ENCODE peak calls at places on chromosome 12, in four cellular contexts. U, E, Y and T are unnamed samples.

GRCh38 chr12:30882706-30883105 is 43.8 kb upstream of the TSPAN11 start:
- DNase-seq in E (no peak), Y (no peak), U (no peak), T (no peak)

GRCh38 chr12:17609152-17609551 is 480.8 kb downstream of the RERGL start:
- DNase-seq in E (no peak), Y (no peak), U (no peak), T (no peak)

GRCh38 chr12:65019696-65020095 is 101.4 kb downstream of the WIF1 start:
- DNase-seq in Y (no peak), U (no peak), E (no peak), T (no peak)

GRCh38 chr12:44240186-44240585 is 404.3 kb downstream of the TMEM117 start:
- DNase-seq in U (no peak), Y (no peak), E (no peak), T (no peak)

GRCh38 chr12:90045559-90045958 is 336.9 kb upstream of the ATP2B1 start:
- DNase-seq in E (no peak), U (no peak), Y (no peak), T (no peak)

GRCh38 chr12:76391461-76391860 is 43.2 kb upstream of the BBS10 start:
- DNase-seq in U (no peak), Y (no peak), E (no peak), T (no peak)

GRCh38 chr12:131565256-131566005 is 145.5 kb upstream of the SFSWAP start:
- DNase-seq in Y (no peak), U (no peak), E (no peak), T (no peak)

GRCh38 chr12:69008510-69008909 is 75.5 kb upstream of the CPM start:
- DNase-seq in Y (no peak), E (no peak), U (no peak), T (no peak)

GRCh38 chr12:55707841-55708694 is at the start of gene ITGA7:
- DNase-seq in Y (no peak), E (peak), U (no peak), T (peak)

GRCh38 chr12:14710632-14711324 is 14.4 kb upstream of the GUCY2C start:
- DNase-seq in E (no peak), Y (no peak), U (no peak), T (no peak)

GRCh38 chr12:18158774-18159557 is 69.0 kb upstream of the RERGL start:
- DNase-seq in U (no peak), Y (peak), E (peak), T (peak)

GRCh38 chr12:102879144-102879763 is 37.8 kb downstream of the PAH start:
- DNase-seq in Y (no peak), U (peak), E (peak), T (peak)

GRCh38 chr12:47776471-47777143 is 3.6 kb downstream of the SLC48A1 start:
- DNase-seq in U (no peak), Y (no peak), E (peak), T (no peak)

GRCh38 chr12:8639936-8640335 is 22.7 kb downstream of the MFAP5 start:
- DNase-seq in U (no peak), Y (no peak), E (no peak), T (no peak)

GRCh38 chr12:116587270-116587669 is 28.1 kb downstream of the MAP1LC3B2 start:
- DNase-seq in E (no peak), U (no peak), Y (no peak), T (no peak)

GRCh38 chr12:115407036-115407435 is 723.1 kb upstream of the TBX3 start:
- DNase-seq in U (no peak), E (no peak), Y (no peak), T (no peak)

GRCh38 chr12:90111646-90112565 is 403.3 kb upstream of the ATP2B1 start:
- DNase-seq in U (no peak), E (no peak), Y (no peak), T (no peak)

GRCh38 chr12:112261559-112261958 is 120.7 kb downstream of the HECTD4 start:
- DNase-seq in U (peak), Y (peak), E (peak), T (peak)

GRCh38 chr12:2268478-2269286 is 215.9 kb downstream of the CACNA1C start:
- DNase-seq in Y (no peak), E (no peak), U (no peak), T (no peak)

GRCh38 chr12:15212877-15213276 is 8.3 kb downstream of the RERG start:
- DNase-seq in Y (no peak), E (no peak), U (no peak), T (no peak)

GRCh38 chr12:121767525-121768016 is 25.9 kb downstream of the RHOF start:
- DNase-seq in E (no peak), Y (no peak), U (no peak), T (peak)

GRCh38 chr12:77118696-77119095 is 53.3 kb upstream of the E2F7 start:
- DNase-seq in Y (no peak), U (no peak), E (no peak), T (no peak)

GRCh38 chr12:28497889-28498411 is 307.7 kb downstream of the CCDC91 start:
- DNase-seq in E (no peak), Y (no peak), U (peak), T (no peak)

GRCh38 chr12:2487278-2487677 is 307.5 kb upstream of the FKBP4 start:
- DNase-seq in E (no peak), U (no peak), Y (no peak), T (no peak)

GRCh38 chr12:111598637-111599458 is at the start of gene ATXN2:
- DNase-seq in U (no peak), E (peak), Y (no peak), T (peak)

GRCh38 chr12:127943481-127944210 is 323.3 kb upstream of the TMEM132C start:
- DNase-seq in Y (no peak), E (peak), U (no peak), T (no peak)

GRCh38 chr12:127260531-127260930 is 1006.4 kb upstream of the TMEM132C start:
- DNase-seq in U (no peak), Y (no peak), E (no peak), T (no peak)

GRCh38 chr12:13851828-13852227 is 129.6 kb downstream of the GRIN2B start:
- DNase-seq in E (no peak), U (no peak), Y (no peak), T (no peak)

GRCh38 chr12:50925342-50925651 is 27.0 kb upstream of the HIGD1C start:
- DNase-seq in E (peak), Y (no peak), U (no peak), T (no peak)

GRCh38 chr12:92032101-92032500 is 113.5 kb downstream of the BTG1 start:
- DNase-seq in E (no peak), Y (no peak), U (no peak), T (no peak)

GRCh38 chr12:92030618-92031017 is 115.0 kb downstream of the BTG1 start:
- DNase-seq in E (peak), U (no peak), Y (no peak), T (no peak)

GRCh38 chr12:92028039-92028709 is 117.5 kb downstream of the BTG1 start:
- DNase-seq in E (no peak), Y (no peak), U (no peak), T (no peak)

GRCh38 chr12:92029136-92029535 is 116.5 kb downstream of the BTG1 start:
- DNase-seq in Y (no peak), E (no peak), U (no peak), T (no peak)

DNA sequence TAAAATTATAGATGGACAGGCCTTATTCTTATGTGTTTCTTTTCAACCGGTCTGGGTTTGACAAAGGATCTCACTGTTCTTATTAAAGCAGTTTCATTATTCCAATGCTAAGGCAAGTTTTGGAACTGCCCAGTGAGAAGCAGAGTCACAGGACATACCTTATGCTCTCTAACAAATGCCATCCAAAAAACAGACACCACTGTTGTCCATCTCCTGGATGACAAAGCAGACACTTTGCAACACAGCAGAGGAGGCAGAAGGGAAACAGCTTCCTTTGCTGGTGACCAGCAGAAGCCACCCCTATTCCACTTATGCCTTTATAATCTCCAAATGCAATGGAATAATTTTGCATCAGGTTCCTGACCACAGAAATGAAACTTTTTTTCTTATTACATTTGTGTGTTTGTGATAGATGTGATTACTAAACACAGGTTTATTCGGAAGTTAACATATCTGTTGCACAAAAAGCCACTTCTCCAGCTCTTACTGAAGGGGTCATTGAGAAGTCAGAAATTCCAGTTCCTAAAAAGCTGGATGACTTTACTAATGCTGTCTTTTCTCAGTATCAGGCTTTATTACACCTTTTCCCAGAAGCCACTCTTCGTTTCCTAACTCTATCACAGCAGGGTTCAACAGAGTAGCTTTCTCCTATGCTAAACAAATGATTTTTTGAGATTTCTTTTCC is 115.6 kb downstream of the BTG1 start:
- DNase-seq in Y (no peak), U (no peak), E (no peak), T (no peak)
- TF ChIP-seq ELF1 in Y (no peak), U (no peak), E (no peak), T (no peak)

GRCh38 chr12:40632171-40632570 is 60.1 kb upstream of the CNTN1 start:
- DNase-seq in Y (no peak), U (no peak), E (no peak), T (no peak)
- TF ChIP-seq ELF1 in Y (no peak), U (no peak), E (no peak), T (no peak)

GRCh38 chr12:12691549-12691948 is 4.4 kb downstream of the GPR19 start:
- DNase-seq in Y (no peak), U (no peak), E (no peak), T (no peak)
- TF ChIP-seq ELF1 in Y (no peak), U (no peak), E (no peak), T (no peak)

DNA sequence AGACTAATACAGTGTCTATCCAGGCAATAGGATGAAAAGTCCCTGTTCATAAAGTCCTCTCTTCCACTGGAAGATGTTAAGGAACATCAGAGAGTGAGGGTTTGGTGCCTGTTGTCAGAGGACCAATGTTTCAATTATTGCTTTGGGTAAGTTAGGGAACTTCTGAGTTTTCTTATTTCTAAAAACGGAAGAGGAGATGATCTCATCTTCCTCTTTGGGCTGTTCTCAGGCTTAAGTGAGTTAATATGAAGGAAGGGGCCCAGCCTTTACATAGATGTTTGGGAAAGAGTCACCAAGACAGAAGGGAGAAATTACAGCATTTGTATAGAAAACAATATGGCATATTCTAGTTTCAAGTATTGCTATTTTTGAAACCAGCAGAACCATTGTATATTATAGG is 68.3 kb upstream of the LRIG3 start:
- DNase-seq in U (no peak), E (no peak), Y (no peak), T (no peak)
- TF ChIP-seq ELF1 in U (no peak), E (no peak), Y (no peak), T (no peak)

DNA sequence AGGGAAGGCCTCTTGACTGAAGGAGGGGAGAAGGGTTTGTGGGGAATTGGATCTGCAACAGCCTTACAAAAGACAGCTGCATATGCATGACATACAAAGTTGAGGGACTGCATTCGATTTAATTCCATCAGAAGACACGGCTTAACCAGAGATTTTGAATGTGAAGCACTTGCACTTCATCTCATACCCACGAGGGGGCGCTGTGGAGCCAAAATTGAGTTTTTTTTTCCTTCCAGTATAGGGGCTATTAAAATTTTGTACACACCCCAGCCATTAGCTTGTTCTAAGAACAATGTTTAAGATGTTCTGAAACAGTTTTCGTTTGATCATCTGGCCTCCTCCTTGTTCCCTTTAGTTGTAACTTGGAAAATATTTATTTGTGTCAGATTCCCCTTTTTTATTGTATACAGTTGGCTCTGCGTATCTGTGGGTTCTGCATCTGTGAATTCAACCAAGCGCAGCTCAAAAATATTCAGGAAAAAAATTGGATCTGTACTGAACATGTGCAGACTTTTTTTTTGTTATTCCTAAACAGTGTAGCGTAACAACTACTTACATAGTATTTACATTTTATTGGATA is 1.6 kb downstream of the SUDS3 start:
- DNase-seq in E (peak), U (peak), Y (peak), T (peak)
- TF ChIP-seq ELF1 in E (no peak), U (no peak), Y (no peak), T (no peak)

GRCh38 chr12:106774808-106775524 is 484 bp downstream of the RIC8B start:
- DNase-seq in U (no peak), E (no peak), Y (no peak), T (peak)
- TF ChIP-seq ELF1 in U (no peak), E (no peak), Y (no peak), T (no peak)

DNA sequence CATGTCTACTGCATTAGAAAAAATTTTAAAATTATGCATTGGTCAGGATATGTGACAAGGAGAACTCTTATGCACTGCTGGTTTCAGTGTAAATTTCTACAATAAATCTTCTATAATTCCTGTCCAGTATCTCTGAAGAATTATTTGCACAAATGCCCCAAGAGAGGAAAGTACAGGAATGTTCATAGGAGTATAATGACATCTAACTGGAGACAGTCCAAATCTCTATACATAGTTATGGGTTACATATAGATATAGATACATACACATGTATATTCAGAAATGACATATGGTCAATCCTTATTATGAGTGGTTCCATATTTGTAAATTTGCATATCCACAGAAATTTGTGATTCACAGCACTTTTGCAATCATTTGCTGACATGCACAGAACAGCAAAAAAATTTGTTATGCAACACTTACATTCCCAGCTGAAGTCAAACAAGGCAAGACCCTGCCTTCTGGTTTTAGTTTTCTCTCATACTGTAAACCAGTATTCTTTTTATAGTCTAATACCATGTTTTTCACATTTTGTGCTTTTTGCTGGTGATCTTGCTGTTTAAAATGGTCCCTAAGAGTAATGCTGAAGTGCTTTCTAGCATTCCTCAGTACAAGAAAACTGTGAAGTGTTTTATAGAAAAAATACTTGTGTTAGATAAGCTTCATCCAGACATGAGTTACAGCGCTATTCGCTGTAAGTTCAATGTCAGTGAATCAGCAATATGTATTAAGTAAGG is 103.7 kb downstream of the SLC16A7 start:
- DNase-seq in Y (no peak), U (no peak), E (no peak), T (no peak)
- TF ChIP-seq ELF1 in Y (no peak), U (no peak), E (no peak), T (no peak)

GRCh38 chr12:40162022-40162421 is 56.1 kb upstream of the SLC2A13 start:
- DNase-seq in E (no peak), Y (no peak), U (no peak), T (no peak)

GRCh38 chr12:40156031-40156764 is 50.3 kb upstream of the SLC2A13 start:
- DNase-seq in Y (no peak), U (no peak), E (no peak), T (no peak)

GRCh38 chr12:40157307-40157706 is 51.4 kb upstream of the SLC2A13 start:
- DNase-seq in U (no peak), Y (no peak), E (no peak), T (no peak)

GRCh38 chr12:40154381-40154780 is 48.5 kb upstream of the SLC2A13 start:
- DNase-seq in E (no peak), Y (no peak), U (no peak), T (no peak)

DNA sequence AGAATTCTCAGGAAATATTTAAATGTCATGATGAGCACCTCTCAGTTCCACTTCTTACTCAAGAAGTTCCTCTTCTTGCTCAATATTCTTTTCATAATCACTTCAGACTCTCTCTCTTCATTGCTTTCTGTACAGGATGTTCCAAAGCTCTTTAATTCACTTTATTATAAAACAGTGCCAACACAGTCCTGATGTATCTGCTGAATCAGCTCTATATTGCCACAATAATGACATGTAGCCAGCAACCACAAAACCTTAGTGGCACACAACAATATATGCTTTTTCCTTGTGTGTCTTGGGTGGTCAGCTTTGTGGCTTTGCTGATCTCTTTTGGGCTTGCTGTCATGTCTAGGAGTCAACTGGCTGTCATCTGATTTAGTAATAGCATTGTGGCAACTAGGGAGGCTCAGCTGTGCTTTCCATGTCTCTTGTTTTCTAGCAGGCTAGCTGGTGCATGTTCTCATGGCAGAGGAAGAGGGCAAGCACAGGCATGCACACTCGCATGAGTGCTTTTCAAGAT is 52.8 kb upstream of the SLC2A13 start:
- DNase-seq in U (no peak), E (no peak), Y (no peak), T (no peak)
- TF ChIP-seq ELF1 in U (no peak), E (no peak), Y (no peak), T (no peak)